ENCODE peak calls at places on chromosomes 5 and 9, in six cellular contexts. X is A549, P is K562, Z is tibial nerve, D is upper lobe of left lung, K is suprapubic skin. W is an unnamed sample.

GRCh38 chr5:175694371-175695160 is 36.7 kb downstream of the HRH2 start:
- DNase-seq in X (no peak), P (no peak), Z (no peak), D (no peak), K (peak; percentile 69), W (no peak)

GRCh38 chr9:100204796-100205195 is 105.8 kb downstream of the INVS start:
- DNase-seq in X (no peak), P (no peak), Z (no peak), D (no peak), K (no peak), W (no peak)

GRCh38 chr5:33736510-33736909 is 155.3 kb downstream of the ADAMTS12 start:
- DNase-seq in X (no peak), P (no peak), Z (no peak), D (no peak), K (no peak), W (no peak)

GRCh38 chr5:150490296-150490669 is 17.6 kb upstream of the NDST1 start:
- DNase-seq in X (no peak), P (no peak), Z (no peak), D (no peak), K (no peak), W (no peak)

GRCh38 chr9:133120343-133121199 is 469 bp downstream of the RALGDS start:
- DNase-seq in X (no peak), P (no peak), Z (no peak), D (no peak), K (no peak), W (no peak)

GRCh38 chr5:116564322-116564721 is 10.3 kb downstream of the SEMA6A start:
- DNase-seq in X (no peak), P (no peak), Z (no peak), D (no peak), K (no peak), W (no peak)

GRCh38 chr9:38096238-38096805 is 27.3 kb upstream of the SHB start:
- DNase-seq in X (no peak), P (no peak), Z (no peak), D (no peak), K (peak; percentile 69), W (no peak)

GRCh38 chr5:98587166-98587565 is 186.3 kb upstream of the RGMB start:
- DNase-seq in X (no peak), P (no peak), Z (no peak), D (no peak), K (no peak), W (no peak)

GRCh38 chr5:143582176-143582575 is 178.7 kb upstream of the NR3C1 start:
- DNase-seq in X (no peak), P (no peak), Z (no peak), D (no peak), K (no peak), W (no peak)

GRCh38 chr9:26375448-26375847 is 517.2 kb downstream of the CAAP1 start:
- DNase-seq in X (no peak), P (no peak), Z (no peak), D (no peak), K (no peak), W (no peak)

GRCh38 chr5:156589859-156590216 is 260.3 kb upstream of the PPP1R2B start:
- DNase-seq in X (no peak), P (no peak), Z (no peak), D (no peak), K (no peak), W (no peak)

GRCh38 chr5:14676320-14676719 is 11.8 kb downstream of the OTULIN start:
- DNase-seq in X (no peak), P (peak; percentile 77), Z (no peak), D (peak; percentile 38), K (no peak), W (peak; percentile 42)

GRCh38 chr5:23457780-23458179 is 49.6 kb upstream of the PRDM9 start:
- DNase-seq in X (no peak), P (no peak), Z (no peak), D (no peak), K (no peak), W (no peak)

GRCh38 chr5:116600876-116601275 is 26.3 kb upstream of the SEMA6A start:
- DNase-seq in X (no peak), P (no peak), Z (no peak), D (no peak), K (no peak), W (no peak)

GRCh38 chr5:73115399-73116051 is 4.8 kb upstream of the TMEM171 start:
- DNase-seq in X (no peak), P (no peak), Z (no peak), D (no peak), K (no peak), W (no peak)

GRCh38 chr9:20664501-20664900 is 19.6 kb upstream of the FOCAD start:
- DNase-seq in X (no peak), P (no peak), Z (no peak), D (no peak), K (no peak), W (no peak)

GRCh38 chr5:103894882-103895281 is 332.3 kb upstream of the NUDT12 start:
- DNase-seq in X (no peak), P (no peak), Z (no peak), D (no peak), K (no peak), W (no peak)

GRCh38 chr5:32058101-32058500 is 116.0 kb downstream of the GOLPH3 start:
- DNase-seq in X (no peak), P (no peak), Z (no peak), D (no peak), K (no peak), W (no peak)

DNA sequence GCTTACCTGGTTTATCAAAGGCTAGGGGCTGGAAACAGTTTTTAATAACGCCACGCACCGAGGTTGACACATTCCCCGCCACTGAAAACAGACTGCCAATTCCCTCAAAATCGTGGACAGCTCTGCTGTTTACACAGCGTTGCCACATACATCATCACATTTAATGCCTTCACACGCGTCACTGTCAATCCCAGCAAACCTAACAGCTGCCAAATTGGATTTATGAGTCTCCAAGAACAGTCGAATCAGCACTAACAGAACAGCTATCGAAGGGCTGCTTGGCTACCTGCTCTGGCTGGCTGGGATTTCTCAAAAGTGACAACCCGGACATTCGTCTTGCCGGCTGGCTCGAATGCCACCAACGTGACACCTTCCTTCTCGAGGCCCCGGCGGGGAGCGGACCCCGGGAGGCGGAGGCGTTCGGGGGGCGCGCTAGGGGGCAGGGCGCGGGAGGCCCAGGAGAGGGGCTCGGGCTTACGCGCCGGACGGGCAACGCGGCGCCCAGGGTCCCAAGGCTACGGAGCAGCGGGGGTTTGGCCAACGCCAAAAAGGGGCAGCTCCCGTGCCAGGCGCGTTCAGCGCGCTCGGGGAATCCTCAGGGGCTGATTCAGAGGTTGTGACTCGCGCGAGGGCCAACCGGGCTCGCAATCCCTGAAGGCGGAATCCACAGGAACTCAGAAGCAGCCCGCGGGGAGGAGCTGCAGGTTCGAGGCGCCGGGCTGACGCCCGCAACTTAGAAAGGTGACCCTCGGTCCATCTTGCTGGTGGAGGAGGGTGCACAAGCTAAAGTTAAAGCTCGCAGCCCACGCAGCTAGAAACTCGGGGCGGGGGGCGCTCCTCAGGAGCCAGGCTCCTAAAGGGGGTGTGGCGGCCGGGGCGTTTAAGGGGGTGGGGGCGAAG is 1.2 kb downstream of the CDC14B start:
- DNase-seq in X (peak; percentile 48), P (no peak), Z (no peak), D (peak; percentile 26), K (peak; percentile 83), W (peak; percentile 52)
- TF ChIP-seq EP300 in X (no peak), P (no peak), Z (peak; percentile 4), D (no peak), K (no peak), W (no peak)

DNA sequence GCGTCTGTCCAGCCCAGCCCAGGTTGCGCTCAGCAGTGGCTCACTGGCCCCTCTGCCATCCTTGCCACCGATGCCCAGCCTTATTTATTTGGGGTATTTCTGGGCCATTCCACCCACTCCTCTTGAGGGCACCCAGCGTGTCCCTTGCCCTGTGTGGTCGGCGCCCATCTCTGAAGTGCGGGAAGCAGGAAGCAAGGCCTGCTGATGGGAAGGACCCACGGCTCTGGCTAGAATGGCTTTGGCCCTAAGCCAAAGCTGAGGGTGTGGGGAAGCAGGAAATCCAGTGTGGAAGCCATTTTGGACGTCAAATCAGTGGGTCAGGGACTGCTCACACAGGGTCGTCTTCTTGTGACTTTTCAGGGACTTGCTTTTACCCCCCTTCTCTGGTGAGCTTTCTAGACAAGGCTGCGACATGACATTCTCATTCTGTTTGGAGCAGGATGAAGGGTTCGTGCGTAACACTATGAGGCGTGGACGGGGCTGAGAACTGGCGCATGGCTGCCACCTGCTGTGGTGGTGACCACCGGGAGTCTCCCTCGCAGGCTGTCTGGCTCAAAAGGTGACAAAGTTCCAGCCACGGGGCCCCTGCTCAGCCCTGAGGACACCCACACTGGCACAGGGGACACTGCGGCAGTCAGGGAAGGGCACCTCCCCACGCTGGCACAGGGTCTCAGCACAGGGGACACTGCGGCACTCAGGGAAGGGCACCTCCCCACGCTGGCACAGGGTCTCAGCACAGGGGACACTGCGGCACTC is 50.7 kb upstream of the NKD2 start:
- DNase-seq in X (no peak), P (no peak), Z (no peak), D (no peak), K (peak; percentile 60), W (no peak)
- H3K4me1 ChIP-seq in X (peaks cover 71% of the 10 kb centered on the region), P (no peaks in the 10 kb centered on the region), Z (peaks cover 22% of the 10 kb centered on the region), D (peaks cover 22% of the 10 kb centered on the region), K (peaks cover 18% of the 10 kb centered on the region), W (peaks cover 24% of the 10 kb centered on the region)

GRCh38 chr5:16152601-16153568 is 26.7 kb downstream of the MARCHF11 start:
- DNase-seq in X (no peak), P (no peak), Z (no peak), D (no peak), K (no peak), W (no peak)
- TF ChIP-seq EP300 in X (no peak), P (no peak), Z (no peak), D (no peak), K (no peak), W (no peak)

DNA sequence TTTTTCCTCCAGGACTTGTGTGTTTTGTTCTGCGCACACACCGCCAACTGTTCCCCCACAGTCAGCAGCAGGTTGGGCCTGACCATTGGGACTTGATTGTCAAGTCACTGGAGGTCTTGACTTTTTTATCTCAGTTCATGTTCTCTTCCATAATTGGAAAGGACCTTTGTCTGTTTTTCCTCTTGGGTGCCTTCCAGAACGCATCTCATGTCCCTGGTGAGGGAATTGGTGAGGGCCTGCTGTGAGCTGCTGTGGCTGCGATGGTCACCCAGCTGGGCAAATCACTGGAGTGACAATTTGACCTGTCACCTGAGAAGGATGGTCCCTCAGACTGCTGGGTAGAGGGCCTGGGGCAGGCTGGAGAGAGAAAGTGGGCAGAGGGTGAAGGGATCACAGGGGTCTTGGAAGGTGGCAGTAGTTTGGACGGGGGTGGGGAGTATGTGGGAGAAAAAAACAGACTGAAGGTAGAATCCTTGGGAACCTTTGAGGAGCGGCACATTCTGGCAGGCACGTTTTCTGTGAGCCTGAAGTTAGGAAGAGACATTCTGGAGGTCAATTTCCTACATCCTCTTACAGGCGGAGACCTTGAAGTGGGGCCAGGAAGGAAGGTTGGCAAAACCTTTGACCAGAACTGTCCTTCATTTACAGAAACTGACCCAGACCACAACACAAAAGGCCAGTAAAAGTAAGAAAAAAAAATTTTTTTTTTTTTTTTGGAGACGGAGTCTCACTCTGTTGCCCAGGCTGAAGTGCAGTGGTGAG is 4.4 kb downstream of the CDK9 start:
- DNase-seq in X (no peak), P (no peak), Z (no peak), D (no peak), K (no peak), W (no peak)
- H3K4me1 ChIP-seq in X (peaks cover 16% of the 10 kb centered on the region), P (peaks cover 7% of the 10 kb centered on the region), Z (peaks cover 9% of the 10 kb centered on the region), D (peaks cover 37% of the 10 kb centered on the region), K (peaks cover 27% of the 10 kb centered on the region), W (peaks cover 50% of the 10 kb centered on the region)

DNA sequence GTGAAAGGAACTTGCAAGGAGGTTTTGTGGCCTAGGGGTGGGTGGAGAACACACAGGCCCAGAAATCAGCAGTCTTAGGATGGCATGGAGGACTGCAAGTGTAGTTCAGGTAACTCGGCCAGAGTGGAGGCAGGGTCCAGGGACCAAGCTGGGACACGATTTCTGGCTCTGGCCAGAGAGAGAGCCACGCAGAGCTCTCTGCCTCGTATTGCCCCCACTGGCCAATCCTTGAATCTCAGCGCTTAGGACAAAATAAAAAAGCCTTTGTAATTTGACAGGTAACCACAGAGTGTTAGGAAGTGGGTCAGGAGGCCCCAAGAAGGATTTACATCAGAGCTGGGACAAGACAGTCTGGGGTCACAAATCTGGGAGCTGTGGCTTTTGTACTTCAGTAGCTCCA is 11.7 kb downstream of the MAP3K1 start:
- DNase-seq in X (peak; percentile 33), P (peak; percentile 29), Z (no peak), D (no peak), K (no peak), W (no peak)
- TF ChIP-seq EP300 in X (no peak), P (no peak), Z (no peak), D (no peak), K (no peak), W (no peak)

W was measured in stomach.